ENCODE peak calls at places on chromosomes 16 and 17, in seven cellular contexts. K is NCI-H2107; U is GM04504; E is cerebellum; S is kidney; V is transverse colon; N is stimulated activated CD4-positive, alpha-beta T cell treated with anti-CD3 and anti-CD28 coated beads, TNF-alpha, amount 100 ng/mL, for 48 hours. L is an unnamed sample.

GRCh38 chr17:35612924-35613521 is 25.9 kb downstream of the AP2B1 start:
- DNase-seq in S (no peak), K (peak), V (peak), U (peak), N (no peak), E (peak), L (no peak)

GRCh38 chr17:35540589-35541404 is 3.3 kb upstream of the SLFN12L start:
- DNase-seq in K (no peak), V (peak), E (no peak), U (no peak), N (no peak), S (no peak), L (peak)

GRCh38 chr16:54688339-54688738 is 242.3 kb upstream of the IRX5 start:
- DNase-seq in N (no peak), K (no peak), E (no peak), V (no peak), U (no peak), S (no peak), L (no peak)

GRCh38 chr17:61130320-61130719 is 269.3 kb upstream of the TBX2 start:
- DNase-seq in S (no peak), N (no peak), V (no peak), U (no peak), E (no peak), K (no peak), L (no peak)

GRCh38 chr17:59506907-59507726 is 58.3 kb upstream of the DHX40 start:
- DNase-seq in V (no peak), N (no peak), U (peak), K (no peak), S (no peak), E (no peak), L (no peak)

GRCh38 chr17:49595980-49596379 is 20.3 kb downstream of the NXPH3 start:
- DNase-seq in V (no peak), U (no peak), S (no peak), E (no peak), K (no peak), N (no peak), L (no peak)

GRCh38 chr17:72592242-72592966 is 471.6 kb downstream of the SOX9 start:
- DNase-seq in S (peak), E (peak), V (peak), U (no peak), N (peak), K (peak), L (peak)

GRCh38 chr17:10311131-10311530 is 61.7 kb downstream of the MYH13 start:
- DNase-seq in K (no peak), E (no peak), S (no peak), N (no peak), V (no peak), U (no peak), L (no peak)

GRCh38 chr16:53056528-53056881 is 1.7 kb downstream of the CHD9 start:
- DNase-seq in U (no peak), E (no peak), K (no peak), N (no peak), V (peak), S (no peak), L (no peak)

GRCh38 chr16:75254359-75254837 is 3.0 kb upstream of the BCAR1 start:
- DNase-seq in N (no peak), E (no peak), U (peak), K (no peak), S (peak), V (peak), L (peak)

GRCh38 chr16:59296002-59296401 is 561.9 kb upstream of the GOT2 start:
- DNase-seq in E (no peak), S (no peak), U (no peak), V (no peak), K (no peak), N (no peak), L (no peak)

GRCh38 chr16:46884513-46885293 is 541 bp downstream of the GPT2 start:
- DNase-seq in V (peak), N (no peak), K (no peak), E (peak), S (no peak), U (no peak), L (no peak)

GRCh38 chr16:88886311-88886914 is 20.0 kb upstream of the PABPN1L start:
- DNase-seq in U (no peak), K (no peak), V (no peak), S (no peak), E (no peak), N (no peak), L (no peak)

GRCh38 chr17:45411348-45412105 is 21.1 kb downstream of the ARHGAP27 start:
- DNase-seq in U (no peak), S (no peak), N (no peak), K (no peak), E (no peak), V (peak), L (no peak)

GRCh38 chr17:77892469-77893143 is 65.9 kb upstream of the TNRC6C start:
- DNase-seq in S (peak), E (no peak), U (no peak), N (no peak), K (no peak), V (no peak), L (no peak)

GRCh38 chr16:89373355-89374110 is 116.8 kb downstream of the ANKRD11 start:
- DNase-seq in S (peak), V (no peak), K (no peak), N (no peak), E (no peak), U (no peak), L (no peak)

GRCh38 chr16:51416921-51417320 is 265.9 kb upstream of the SALL1 start:
- DNase-seq in U (no peak), N (no peak), K (no peak), E (no peak), S (no peak), V (no peak), L (no peak)

GRCh38 chr16:69166946-69167930 is 19.7 kb upstream of the SNTB2 start:
- DNase-seq in K (no peak), V (no peak), E (no peak), S (no peak), N (no peak), U (no peak), L (no peak)

GRCh38 chr16:1342526-1343427 is 8.9 kb downstream of the TSR3 start:
- DNase-seq in E (peak), K (peak), V (peak), N (peak), S (peak), U (peak), L (peak)

GRCh38 chr17:77783991-77784820 is 174.3 kb upstream of the TNRC6C start:
- DNase-seq in U (no peak), N (peak), S (no peak), V (no peak), K (no peak), E (no peak), L (no peak)

GRCh38 chr17:8665681-8666080 is 35.2 kb upstream of the MYH10 start:
- DNase-seq in E (no peak), K (no peak), U (no peak), N (no peak), V (no peak), S (peak), L (no peak)

GRCh38 chr17:50373705-50374104 is 676 bp downstream of the EME1 start:
- DNase-seq in S (no peak), K (no peak), U (no peak), N (no peak), V (no peak), E (no peak), L (no peak)

GRCh38 chr17:65797809-65798208 is 236.4 kb upstream of the AXIN2 start:
- DNase-seq in E (no peak), N (no peak), U (no peak), V (no peak), S (no peak), K (no peak), L (no peak)

GRCh38 chr16:49644143-49644460 is 211.8 kb downstream of the ZNF423 start:
- DNase-seq in E (no peak), V (no peak), K (no peak), S (no peak), U (no peak), N (no peak), L (no peak)

GRCh38 chr16:10428433-10429168 is 42.7 kb downstream of the ATF7IP2 start:
- DNase-seq in K (no peak), U (no peak), S (no peak), E (no peak), N (no peak), V (no peak), L (no peak)

GRCh38 chr17:39867891-39868553 is at the start of gene ZPBP2:
- DNase-seq in K (no peak), V (peak), S (peak), E (no peak), U (no peak), N (peak), L (no peak)

GRCh38 chr17:28475151-28475900 is 1.9 kb downstream of the SLC13A2 start:
- DNase-seq in E (no peak), V (no peak), N (no peak), U (no peak), K (no peak), S (no peak), L (no peak)

GRCh38 chr17:52136173-52136572 is 22.3 kb downstream of the CA10 start:
- DNase-seq in S (peak), N (no peak), V (no peak), U (no peak), E (peak), K (no peak), L (no peak)

GRCh38 chr17:57597531-57598453 is 147.3 kb downstream of the CCDC182 start:
- DNase-seq in K (peak), V (peak), N (no peak), S (no peak), U (peak), E (peak), L (peak)

GRCh38 chr17:17552351-17553216 is 38.9 kb downstream of the PEMT start:
- DNase-seq in S (peak), N (no peak), K (no peak), E (no peak), U (no peak), V (no peak), L (no peak)

GRCh38 chr16:2088759-2089358 is 41.1 kb downstream of the TSC2 start:
- DNase-seq in K (no peak), U (no peak), E (no peak), N (no peak), S (no peak), V (no peak), L (no peak)

GRCh38 chr16:67844441-67844840 is 2.3 kb upstream of the NUTF2 start:
- DNase-seq in V (no peak), E (no peak), K (no peak), N (no peak), S (no peak), U (no peak), L (no peak)

GRCh38 chr16:11698271-11698689 is 30.0 kb downstream of the SNN start:
- DNase-seq in E (no peak), S (no peak), V (no peak), K (no peak), N (peak), U (no peak), L (no peak)